ENCODE peak calls at places on chromosomes 7 and 10, in ten cellular contexts. H is astrocyte of the hippocampus; M is lower leg skin; F is CD8-positive, alpha-beta memory T cell; Q is GM20000; K is activated naive CD8-positive, alpha-beta T cell treated with anti-CD3 and anti-CD28 coated beads, Interleukin-2, amount 10 ng/mL, durations not matched to agents 7 days and 5 days; R is cerebellar cortex; N is Panc1; D is activated T-cell treated with anti-CD3 and anti-CD28 coated beads for 1 hour; Z is HCT116. T is an unnamed sample.

GRCh38 chr7:23072916-23073315 is 32.7 kb upstream of the KLHL7 start:
- DNase-seq in H (no peak), M (no peak), F (no peak), Q (no peak), K (no peak), R (no peak), N (no peak), D (no peak), Z (no peak), T (no peak)

GRCh38 chr7:102413071-102413470 is 16.9 kb downstream of the PRKRIP1 start:
- DNase-seq in H (no peak), M (no peak), F (no peak), Q (no peak), K (no peak), R (peak), N (no peak), D (no peak), Z (no peak), T (no peak)

GRCh38 chr7:137084607-137085380 is 216.3 kb downstream of the CHRM2 start:
- DNase-seq in H (no peak), M (no peak), F (no peak), Q (no peak), K (no peak), R (peak), N (no peak), D (no peak), Z (no peak), T (no peak)

GRCh38 chr7:151429555-151430331 is 10.2 kb downstream of the CRYGN start:
- DNase-seq in H (peak), M (no peak), F (peak), Q (no peak), K (peak), R (no peak), N (no peak), D (peak), Z (no peak), T (peak)

GRCh38 chr10:120432209-120432608 is 24.8 kb upstream of the PLPP4 start:
- DNase-seq in H (no peak), M (no peak), F (no peak), Q (no peak), K (no peak), R (peak), N (no peak), D (no peak), Z (no peak), T (no peak)

GRCh38 chr7:106777666-106778299 is 87.3 kb upstream of the PIK3CG start:
- DNase-seq in H (no peak), M (no peak), F (no peak), Q (no peak), K (no peak), R (no peak), N (no peak), D (no peak), Z (no peak), T (no peak)

GRCh38 chr10:49595713-49596492 is 14.2 kb upstream of the SLC18A3 start:
- DNase-seq in H (no peak), M (no peak), F (no peak), Q (no peak), K (no peak), R (no peak), N (no peak), D (no peak), Z (no peak), T (no peak)

GRCh38 chr10:101485681-101486554 is 102.1 kb downstream of the POLL start:
- DNase-seq in H (peak), M (no peak), F (no peak), Q (no peak), K (no peak), R (peak), N (no peak), D (no peak), Z (no peak), T (no peak)

GRCh38 chr10:31953080-31953479 is 24.4 kb upstream of the ARHGAP12 start:
- DNase-seq in H (no peak), M (no peak), F (no peak), Q (no peak), K (no peak), R (no peak), N (no peak), D (no peak), Z (no peak), T (no peak)

GRCh38 chr7:13641699-13642098 is 347.8 kb downstream of the ETV1 start:
- DNase-seq in H (peak), M (no peak), F (no peak), Q (no peak), K (no peak), R (peak), N (peak), D (no peak), Z (no peak), T (peak)

GRCh38 chr10:110363572-110364411 is 59.1 kb upstream of the SMNDC1 start:
- DNase-seq in H (peak), M (no peak), F (no peak), Q (no peak), K (no peak), R (no peak), N (no peak), D (no peak), Z (no peak), T (no peak)

GRCh38 chr7:130294314-130294713 is 1.4 kb downstream of the CPA4 start:
- DNase-seq in H (no peak), M (no peak), F (no peak), Q (no peak), K (no peak), R (no peak), N (no peak), D (no peak), Z (no peak), T (peak)